ENCODE peak calls at places on chromosomes 2 and 18, in six cellular contexts. O is A549, V is ovary, M is HCT116, S is heart left ventricle, R is transverse colon. P is an unnamed sample.

GRCh38 chr2:128628206-128628605 is 309.5 kb upstream of the HS6ST1 start:
- DNase-seq in M (no peak), R (no peak), S (no peak), O (no peak), V (no peak), P (no peak)

GRCh38 chr2:151716721-151717120 is 17.6 kb downstream of the NEB start:
- DNase-seq in V (no peak), M (no peak), O (no peak), S (no peak), R (no peak), P (no peak)

GRCh38 chr2:105039559-105039958 is 1.7 kb downstream of the MRPS9 start:
- DNase-seq in V (no peak), S (no peak), O (no peak), M (no peak), R (no peak), P (no peak)

GRCh38 chr2:133574620-133575019 is 6.4 kb upstream of the NCKAP5 start:
- DNase-seq in R (no peak), M (no peak), O (no peak), V (no peak), S (no peak), P (no peak)

GRCh38 chr2:72718906-72719305 is 106.9 kb downstream of the EXOC6B start:
- DNase-seq in V (no peak), S (no peak), R (no peak), M (no peak), O (no peak), P (no peak)

GRCh38 chr18:56108486-56109367 is 520.7 kb upstream of the TCF4 start:
- DNase-seq in V (no peak), O (no peak), S (no peak), M (no peak), R (no peak), P (no peak)

GRCh38 chr2:11743846-11744553 is 2.4 kb upstream of the LPIN1 start:
- DNase-seq in R (peak), V (peak), M (peak), O (peak), S (peak), P (peak)

GRCh38 chr2:208406474-208407451 is at the start of gene PTH2R:
- DNase-seq in M (no peak), S (no peak), V (no peak), O (no peak), R (no peak), P (no peak)

GRCh38 chr18:8785261-8785660 is 79.9 kb downstream of the MTCL1 start:
- DNase-seq in M (no peak), R (no peak), S (no peak), V (no peak), O (no peak), P (no peak)

GRCh38 chr2:83196225-83196624 is 1262.9 kb downstream of the SUCLG1 start:
- DNase-seq in S (no peak), M (peak), O (no peak), R (no peak), V (no peak), P (no peak)

GRCh38 chr2:38454081-38454480 is 77.0 kb upstream of the ATL2 start:
- DNase-seq in O (no peak), S (no peak), R (no peak), M (no peak), V (no peak), P (no peak)

GRCh38 chr2:98446850-98447249 is 2.2 kb downstream of the INPP4A start:
- DNase-seq in S (no peak), R (no peak), V (no peak), O (no peak), M (no peak), P (no peak)

GRCh38 chr18:42339324-42339723 is 384.3 kb downstream of the PIK3C3 start:
- DNase-seq in M (no peak), R (no peak), O (no peak), V (no peak), S (no peak), P (no peak)

GRCh38 chr2:72980535-72981217 is 63.4 kb downstream of the EMX1 start:
- DNase-seq in O (no peak), S (no peak), M (peak), R (no peak), V (no peak), P (no peak)

GRCh38 chr18:58267493-58267892 is 223.5 kb downstream of the NEDD4L start:
- DNase-seq in V (no peak), O (no peak), R (no peak), S (no peak), M (no peak), P (no peak)

GRCh38 chr2:201837391-201837790 is 31.1 kb downstream of the CDK15 start:
- DNase-seq in O (no peak), R (no peak), S (no peak), M (no peak), V (no peak), P (no peak)

GRCh38 chr2:37181726-37182684 is 6.5 kb downstream of the SULT6B1 start:
- DNase-seq in V (no peak), O (no peak), R (no peak), S (no peak), M (no peak), P (no peak)

GRCh38 chr2:170829016-170829415 is 12.3 kb downstream of the GAD1 start:
- DNase-seq in V (no peak), O (no peak), S (no peak), R (no peak), M (no peak), P (no peak)

GRCh38 chr2:71466301-71467179 is 13.2 kb downstream of the DYSF start:
- DNase-seq in O (peak), M (no peak), R (no peak), S (peak), V (no peak), P (no peak)

GRCh38 chr2:205025580-205026240 is 480.4 kb downstream of the PARD3B start:
- DNase-seq in M (no peak), V (no peak), S (no peak), O (no peak), R (no peak), P (no peak)

GRCh38 chr2:95354469-95354901 is 48.0 kb upstream of the FAHD2A start:
- DNase-seq in S (peak), R (no peak), V (peak), O (no peak), M (no peak), P (peak)

GRCh38 chr2:232523682-232524597 is 2.0 kb upstream of the CHRND start:
- DNase-seq in R (peak), O (peak), V (peak), S (peak), M (no peak), P (no peak)

GRCh38 chr2:47259829-47260228 is 104.7 kb upstream of the STPG4 start:
- DNase-seq in M (no peak), V (no peak), O (no peak), S (no peak), R (no peak), P (no peak)

GRCh38 chr2:191308026-191308425 is 62.8 kb downstream of the MYO1B start:
- DNase-seq in O (no peak), V (no peak), M (no peak), S (no peak), R (no peak), P (no peak)

GRCh38 chr18:48790226-48790863 is 160.4 kb downstream of the SMAD7 start:
- DNase-seq in M (peak), S (peak), V (peak), O (no peak), R (no peak), P (no peak)

GRCh38 chr2:94759211-94759610 is 112.0 kb upstream of the TEKT4 start:
- DNase-seq in S (no peak), M (peak), V (no peak), O (no peak), R (no peak), P (no peak)

GRCh38 chr2:142179686-142180085 is 48.9 kb upstream of the LRP1B start:
- DNase-seq in O (no peak), M (no peak), S (no peak), R (no peak), V (no peak), P (no peak)

GRCh38 chr18:25289040-25289631 is 62.8 kb downstream of the ZNF521 start:
- DNase-seq in O (no peak), M (no peak), V (no peak), S (no peak), R (no peak), P (no peak)

GRCh38 chr2:85291425-85292023 is 36.3 kb downstream of the TGOLN2 start:
- DNase-seq in R (no peak), V (no peak), S (no peak), O (no peak), M (no peak), P (no peak)

GRCh38 chr2:26616032-26616863 is 24.9 kb downstream of the CIB4 start:
- DNase-seq in S (no peak), M (no peak), O (no peak), V (no peak), R (no peak), P (no peak)

GRCh38 chr2:130336877-130337734 is 5.6 kb upstream of the IMP4 start:
- DNase-seq in V (peak), M (peak), O (peak), R (peak), S (peak), P (peak)

GRCh38 chr2:150404147-150404546 is 83.3 kb downstream of the RND3 start:
- DNase-seq in O (no peak), M (no peak), S (no peak), R (no peak), V (no peak), P (no peak)

GRCh38 chr2:205865794-205866490 is 183.6 kb downstream of the NRP2 start:
- DNase-seq in O (no peak), R (no peak), S (no peak), V (no peak), M (no peak), P (no peak)

GRCh38 chr18:33495278-33495677 is 54.8 kb upstream of the CCDC178 start:
- DNase-seq in M (no peak), O (no peak), V (no peak), S (no peak), R (no peak), P (no peak)

GRCh38 chr2:101004671-101005325 is 2.7 kb downstream of the RPL31 start:
- DNase-seq in M (no peak), O (no peak), S (no peak), V (no peak), R (no peak), P (no peak)
- TF ChIP-seq POLR2A in M (no peak), O (no peak), S (no peak), V (no peak), R (no peak), P (no peak)

DNA sequence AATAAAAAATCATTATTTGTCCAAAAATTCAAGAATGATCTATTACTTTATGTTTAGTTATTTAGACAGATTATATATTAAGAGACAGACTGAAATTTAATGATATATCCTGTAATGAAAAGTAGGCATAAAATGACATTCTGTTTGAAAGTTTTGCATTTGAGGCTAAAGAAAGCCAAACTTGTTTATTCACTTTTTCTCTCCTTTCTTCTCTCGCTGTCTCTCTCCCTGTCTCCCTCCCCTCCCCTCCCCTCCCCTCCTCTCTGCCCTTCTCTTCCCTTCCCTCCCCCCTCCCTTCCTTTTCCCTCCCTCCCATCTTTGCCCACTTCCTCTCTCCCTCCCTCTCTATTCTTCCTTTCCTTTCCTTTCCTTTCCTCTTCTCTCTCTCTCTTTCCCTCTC is 270.6 kb downstream of the MYT1L start:
- DNase-seq in R (no peak), M (no peak), O (no peak), S (no peak), V (no peak), P (no peak)
- H3K4me3 ChIP-seq in R (no peak), M (no peak), O (no peak), S (no peak), V (no peak), P (no peak)

DNA sequence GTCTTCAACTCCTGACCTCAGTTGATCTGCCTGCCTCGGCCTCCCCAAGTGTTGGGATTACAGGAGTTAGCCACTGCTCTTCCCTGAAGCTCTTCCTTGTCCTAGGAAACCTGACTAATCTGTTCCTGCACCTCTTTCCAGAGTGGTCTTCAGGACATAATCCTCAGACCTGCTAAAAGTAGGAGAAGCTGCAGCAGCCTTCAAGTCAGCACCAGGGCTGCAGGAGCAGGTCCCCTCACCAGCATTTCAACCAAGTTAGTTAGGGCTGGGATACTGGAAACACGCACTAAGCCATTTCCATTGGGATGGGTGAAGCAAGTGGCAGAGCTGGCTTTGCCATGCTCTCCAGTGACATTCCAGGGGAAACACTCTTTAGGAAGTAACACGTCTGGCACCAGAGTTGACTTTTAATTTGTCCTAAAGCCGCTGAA is 9.9 kb downstream of the NCL start:
- DNase-seq in R (no peak), M (no peak), O (no peak), S (no peak), V (no peak), P (no peak)
- TF ChIP-seq POLR2A in R (no peak), M (no peak), O (no peak), S (no peak), V (no peak), P (no peak)

DNA sequence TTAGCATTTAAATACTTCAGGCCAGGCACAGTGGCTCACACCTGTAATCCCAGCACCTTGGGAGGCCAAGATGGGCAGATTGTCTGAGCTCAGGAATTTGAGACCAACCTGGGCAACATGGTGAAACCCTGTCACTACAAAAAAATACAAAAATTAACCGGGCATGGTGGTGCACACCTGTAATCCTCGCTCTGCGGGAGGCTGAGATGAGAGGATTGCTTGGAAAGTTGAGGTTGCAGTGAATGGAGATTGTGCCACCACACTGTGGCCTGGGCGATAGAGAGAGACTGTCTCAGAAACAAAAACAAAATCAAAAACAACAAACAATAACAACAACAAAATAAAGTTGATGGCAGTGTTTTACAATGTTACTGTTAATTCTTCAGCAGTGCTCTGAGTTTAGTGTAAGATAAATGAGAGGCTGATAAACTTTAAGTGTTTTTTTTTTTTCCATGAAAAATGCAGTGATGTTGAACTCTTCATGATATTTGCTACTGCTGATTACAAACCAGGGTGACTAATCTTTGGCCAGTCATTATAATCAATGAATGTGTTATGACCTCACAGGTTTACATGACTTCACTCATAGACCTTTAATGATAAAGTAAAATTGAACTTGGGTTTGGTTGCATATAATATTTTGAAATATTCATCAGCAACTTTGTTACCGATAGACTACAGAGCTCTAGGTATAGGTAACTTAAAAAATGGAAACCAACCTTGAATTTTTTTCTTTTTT is 2.5 kb downstream of the ITGAV start:
- DNase-seq in O (no peak), M (no peak), V (no peak), S (no peak), R (no peak), P (no peak)
- H3K4me3 ChIP-seq in O (peak), M (no peak), V (peak), S (peak), R (no peak), P (no peak)

DNA sequence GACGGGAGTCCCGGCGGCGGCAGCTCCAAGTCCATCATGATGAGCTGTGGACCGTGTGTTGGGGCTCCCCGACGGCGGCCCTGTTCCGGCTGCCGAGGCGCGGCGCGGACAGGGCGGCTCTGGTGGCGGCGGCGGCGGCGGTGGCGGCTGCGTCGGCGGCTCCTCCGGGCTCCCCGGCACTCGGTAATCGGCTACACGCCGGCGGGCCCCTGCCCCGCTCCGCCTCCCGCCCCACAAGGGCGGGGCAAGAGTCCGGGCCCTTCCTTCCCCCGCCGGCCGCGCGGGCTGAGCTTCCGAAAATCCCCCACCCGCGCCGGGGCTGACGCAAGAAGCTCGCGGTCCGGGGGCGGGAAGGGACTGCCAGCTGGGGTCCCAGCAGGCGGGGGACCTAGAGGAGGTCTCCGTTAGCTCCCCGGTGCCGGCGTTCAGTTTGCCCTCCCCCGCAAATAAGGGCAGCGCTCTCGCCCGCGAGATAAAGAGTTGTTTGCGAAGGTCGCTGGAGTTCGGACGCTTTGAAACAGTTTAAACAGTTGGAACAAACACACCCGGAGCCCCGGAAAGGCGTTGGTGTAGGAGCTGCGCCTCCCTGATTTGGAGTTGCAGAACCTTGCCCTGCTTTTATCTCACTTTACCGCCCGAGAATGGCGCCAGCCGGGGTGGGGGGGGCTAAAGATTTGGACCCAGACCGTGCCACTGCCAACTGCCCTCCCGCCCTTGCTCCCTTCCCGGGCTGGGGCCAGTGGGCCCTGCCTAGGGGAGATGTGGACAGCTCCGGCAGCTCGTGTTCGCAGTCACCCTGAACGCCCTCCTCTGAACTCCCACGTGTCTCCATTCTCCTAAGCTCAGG is at the start of gene NFE2L2:
- DNase-seq in S (peak), M (peak), O (peak), V (peak), R (peak), P (peak)
- TF ChIP-seq POLR2A in S (peak), M (no peak), O (peak), V (peak), R (peak), P (peak)

GRCh38 chr18:1102848-1103247 is 198.2 kb downstream of the ADCYAP1 start:
- DNase-seq in S (no peak), M (no peak), R (no peak), O (no peak), V (no peak), P (no peak)

GRCh38 chr18:1104265-1104792 is 199.7 kb downstream of the ADCYAP1 start:
- DNase-seq in S (no peak), O (no peak), R (no peak), V (no peak), M (no peak), P (no peak)

GRCh38 chr18:1103567-1103966 is 198.9 kb downstream of the ADCYAP1 start:
- DNase-seq in S (no peak), R (no peak), O (no peak), V (no peak), M (no peak), P (no peak)
- H3K4me3 ChIP-seq in S (no peak), R (no peak), O (no peak), V (no peak), M (no peak), P (no peak)

DNA sequence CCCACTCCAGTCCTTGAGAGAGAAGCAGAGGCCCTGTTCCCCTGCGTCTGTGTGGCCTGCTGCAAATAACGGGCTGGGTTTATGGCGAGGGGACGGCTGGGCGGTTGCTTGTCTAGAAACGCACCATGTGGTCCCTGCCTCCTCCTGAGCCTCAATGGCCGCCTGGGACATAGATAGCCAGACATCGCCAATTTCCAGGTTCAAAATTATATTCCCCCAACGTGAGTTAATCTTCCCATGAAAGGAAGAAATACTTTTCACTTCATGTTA is 197.0 kb upstream of the COPS8 start:
- DNase-seq in R (no peak), V (no peak), O (no peak), M (no peak), S (no peak), P (no peak)
- TF ChIP-seq POLR2A in R (no peak), V (no peak), O (no peak), M (no peak), S (no peak), P (no peak)